ENCODE peak calls at places on chromosomes 11 and 22, in seven cellular contexts. O, H, E, F, D, Z and P are unnamed samples.
A peak's percentile ranks its signal among the peaks of the same experiment; 100 is the strongest.

GRCh38 chr11:34243620-34244493 is 114.0 kb downstream of the ABTB2 start:
- DNase-seq in F (peak; percentile 84), O (no peak), E (no peak), Z (peak; percentile 56), H (no peak), D (peak; percentile 62), P (no peak)

GRCh38 chr11:70270877-70271634 is 566 bp downstream of the PPFIA1 start:
- DNase-seq in H (peak; percentile 75), O (peak; percentile 48), Z (peak; percentile 33), F (peak; percentile 50), E (peak; percentile 20), D (peak; percentile 68), P (no peak)

GRCh38 chr11:59206635-59207034 is 6.1 kb downstream of the MPEG1 start:
- DNase-seq in F (peak; percentile 59), Z (peak; percentile 55), E (no peak), D (peak; percentile 50), O (peak; percentile 26), H (no peak), P (no peak)

GRCh38 chr11:28010001-28010400 is 98.0 kb downstream of the KIF18A start:
- DNase-seq in F (no peak), E (no peak), D (no peak), Z (no peak), H (no peak), O (no peak), P (no peak)

GRCh38 chr11:40877256-40877655 is 582.2 kb downstream of the LRRC4C start:
- DNase-seq in Z (no peak), E (no peak), F (no peak), H (no peak), O (no peak), D (no peak), P (no peak)

GRCh38 chr11:133745791-133746190 is 99.5 kb downstream of the SPATA19 start:
- DNase-seq in F (no peak), O (no peak), Z (no peak), E (no peak), D (no peak), H (no peak), P (no peak)

GRCh38 chr11:70117567-70118194 is 39.6 kb downstream of the ANO1 start:
- DNase-seq in F (no peak), H (no peak), O (no peak), D (no peak), E (no peak), Z (no peak), P (no peak)

GRCh38 chr11:72333657-72334056 is 89.7 kb upstream of the PHOX2A start:
- DNase-seq in H (no peak), Z (no peak), D (peak; percentile 54), E (peak; percentile 9), F (no peak), O (peak; percentile 24), P (peak; percentile 50)

GRCh38 chr11:10908215-10908990 is 50.5 kb upstream of the ZBED5 start:
- DNase-seq in H (no peak), E (no peak), D (peak; percentile 95), F (no peak), O (no peak), Z (no peak), P (no peak)

GRCh38 chr22:47419239-47419638 is 656.8 kb downstream of the TBC1D22A start:
- DNase-seq in D (no peak), F (no peak), Z (no peak), O (no peak), H (no peak), E (no peak), P (no peak)

GRCh38 chr22:47154621-47155081 is 392.2 kb downstream of the TBC1D22A start:
- DNase-seq in D (peak; percentile 79), F (no peak), H (peak; percentile 65), Z (peak; percentile 50), O (no peak), E (no peak), P (no peak)

GRCh38 chr11:96708469-96708868 is 318.7 kb downstream of the JRKL start:
- DNase-seq in O (no peak), F (no peak), H (no peak), E (no peak), D (no peak), Z (no peak), P (no peak)

GRCh38 chr11:58027341-58027740 is 3.4 kb upstream of the OR6Q1 start:
- DNase-seq in O (no peak), Z (no peak), H (no peak), D (peak; percentile 4), F (no peak), E (no peak), P (no peak)

GRCh38 chr11:19080579-19080993 is 20.1 kb upstream of the MRGPRX2 start:
- DNase-seq in D (peak; percentile 82), E (no peak), F (no peak), O (no peak), Z (no peak), H (no peak), P (no peak)

GRCh38 chr11:2427721-2428321 is 16.5 kb downstream of the TRPM5 start:
- DNase-seq in Z (no peak), H (no peak), E (no peak), F (no peak), O (no peak), D (no peak), P (no peak)

GRCh38 chr22:47209547-47210023 is 447.1 kb downstream of the TBC1D22A start:
- DNase-seq in E (no peak), H (peak; percentile 48), D (no peak), Z (peak; percentile 22), F (no peak), O (no peak), P (no peak)

DNA sequence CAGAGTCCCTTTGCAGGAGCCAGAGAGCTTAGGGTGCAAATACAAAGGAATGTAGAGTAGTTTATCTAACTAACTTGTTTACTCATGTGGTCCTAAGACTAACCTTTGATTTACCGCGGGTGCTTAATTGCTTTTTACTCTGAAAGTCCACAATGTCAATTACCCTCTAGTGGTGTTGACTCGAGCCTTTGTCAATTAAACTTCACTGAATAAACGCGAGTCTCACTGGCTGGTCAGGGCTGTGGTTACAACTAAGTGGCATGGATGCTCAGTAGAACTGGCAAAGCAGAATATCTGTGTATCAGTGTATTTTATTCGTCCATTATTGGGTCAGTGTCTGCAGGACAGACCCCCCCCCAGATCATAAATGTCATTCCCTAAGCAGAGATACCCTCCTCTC is 181.7 kb downstream of the OR4C45 start:
- DNase-seq in Z (no peak), E (no peak), H (no peak), F (no peak), O (no peak), D (no peak), P (no peak)
- H3K9me3 ChIP-seq in Z (no peaks in the 10 kb centered on the region), E (peaks cover 4% of the 10 kb centered on the region), H (no peaks in the 10 kb centered on the region), F (no peaks in the 10 kb centered on the region), O (no peaks in the 10 kb centered on the region), D (no peaks in the 10 kb centered on the region), P (no peaks in the 10 kb centered on the region)

DNA sequence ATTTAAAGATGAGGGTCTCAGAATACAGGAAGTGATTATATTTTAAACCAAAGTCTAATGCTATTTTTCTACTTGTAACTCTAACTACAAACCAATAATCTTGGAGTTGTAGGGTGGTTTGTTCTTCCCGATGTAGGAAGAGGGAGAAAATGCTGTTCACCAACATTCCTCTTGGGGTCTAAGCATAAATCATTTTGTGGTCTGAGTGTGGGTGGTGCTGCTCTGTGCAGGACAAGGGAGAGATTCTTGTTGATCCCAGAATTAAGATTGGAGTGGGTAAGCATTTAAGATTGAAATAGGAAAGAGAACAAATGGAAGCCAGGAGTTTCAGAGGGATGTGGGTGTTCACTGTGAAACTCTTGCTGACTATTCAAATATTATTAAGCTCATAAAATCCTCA is 38.6 kb upstream of the MMP13 start:
- DNase-seq in Z (no peak), F (no peak), E (no peak), H (no peak), O (no peak), D (no peak), P (no peak)
- H3K9me3 ChIP-seq in Z (no peaks in the 10 kb centered on the region), F (no peaks in the 10 kb centered on the region), E (no peaks in the 10 kb centered on the region), H (no peaks in the 10 kb centered on the region), O (no peaks in the 10 kb centered on the region), D (no peaks in the 10 kb centered on the region), P (no peaks in the 10 kb centered on the region)

DNA sequence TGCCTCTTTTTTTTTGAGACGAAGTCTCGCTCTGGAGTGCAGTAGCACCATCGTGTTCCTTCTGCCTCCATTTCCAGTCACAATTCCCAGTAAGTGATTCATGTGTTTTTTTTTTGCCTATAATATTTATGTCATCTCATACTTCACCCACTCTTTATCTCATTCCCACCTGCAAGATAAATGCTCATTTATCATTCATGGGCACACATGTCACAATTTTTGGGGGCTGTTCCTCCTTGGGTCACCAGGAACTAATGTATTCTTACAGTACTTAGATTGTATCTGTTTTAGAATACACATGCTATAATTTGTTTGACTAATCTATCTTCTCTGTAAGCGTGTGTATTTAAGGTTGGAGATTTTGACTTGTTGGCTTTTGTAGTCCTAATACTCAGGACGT is 222.7 kb downstream of the SWAP70 start:
- DNase-seq in E (no peak), F (no peak), H (no peak), D (no peak), Z (no peak), O (no peak), P (no peak)
- H3K9me3 ChIP-seq in E (no peaks in the 10 kb centered on the region), F (no peaks in the 10 kb centered on the region), H (no peaks in the 10 kb centered on the region), D (no peaks in the 10 kb centered on the region), Z (no peaks in the 10 kb centered on the region), O (no peaks in the 10 kb centered on the region), P (no peaks in the 10 kb centered on the region)

DNA sequence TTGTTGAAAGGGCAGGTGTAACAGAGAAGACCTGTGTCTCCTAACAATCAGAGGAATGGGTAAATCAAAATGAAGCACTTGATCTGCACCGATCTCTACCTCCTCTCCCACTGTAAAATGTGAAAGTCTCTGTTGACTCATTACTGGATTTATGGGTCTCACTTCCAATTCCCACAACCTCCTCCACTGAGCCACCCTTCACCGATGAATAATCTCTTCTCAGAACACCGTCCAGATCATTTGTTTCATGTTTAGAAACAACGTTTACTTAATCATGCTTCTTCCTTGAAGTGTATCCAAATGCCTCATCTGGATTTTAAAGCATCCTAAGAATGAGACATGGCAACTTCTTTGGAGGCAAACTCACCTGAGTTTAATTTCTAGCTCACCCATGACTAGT is 643.6 kb downstream of the ETS1 start:
- DNase-seq in Z (no peak), H (no peak), E (no peak), D (no peak), O (no peak), F (no peak), P (no peak)
- H3K9me3 ChIP-seq in Z (no peaks in the 10 kb centered on the region), H (no peaks in the 10 kb centered on the region), E (no peaks in the 10 kb centered on the region), D (no peaks in the 10 kb centered on the region), O (no peaks in the 10 kb centered on the region), F (no peaks in the 10 kb centered on the region), P (no peaks in the 10 kb centered on the region)